ENCODE peak calls at places on chromosomes 3 and 15, in four cellular contexts. One of them, this sample, is unnamed.

GRCh38 chr3:130081371-130081881 is at the start of gene ALG1L2:
- DNase-seq in astrocyte: no peak
- DNase-seq in cardiac fibroblast: no peak
- DNase-seq in IMR-90: no peak
- DNase-seq in this sample: no peak

GRCh38 chr3:161510510-161511260 is 14.1 kb downstream of the OTOL1 start:
- DNase-seq in cardiac fibroblast: no peak
- DNase-seq in astrocyte: no peak
- DNase-seq in IMR-90: no peak
- DNase-seq in this sample: no peak

GRCh38 chr3:176430244-176430893 is 766.9 kb downstream of the TBL1XR1 start:
- DNase-seq in cardiac fibroblast: peak; percentile 71
- DNase-seq in astrocyte: peak; percentile 39
- DNase-seq in IMR-90: peak; percentile 76
- DNase-seq in this sample: peak; percentile 38

GRCh38 chr15:87154771-87155170 is 1075.1 kb downstream of the AGBL1 start:
- DNase-seq in cardiac fibroblast: peak; percentile 91
- DNase-seq in astrocyte: peak; percentile 92
- DNase-seq in IMR-90: peak; percentile 52
- DNase-seq in this sample: peak; percentile 88

GRCh38 chr3:106711650-106712049 is 665.6 kb upstream of the CCDC54 start:
- DNase-seq in astrocyte: peak; percentile 88
- DNase-seq in IMR-90: peak; percentile 78
- DNase-seq in cardiac fibroblast: peak; percentile 42
- DNase-seq in this sample: peak; percentile 31

GRCh38 chr3:195236076-195236798 is 34.7 kb downstream of the XXYLT1 start:
- DNase-seq in cardiac fibroblast: no peak
- DNase-seq in IMR-90: no peak
- DNase-seq in astrocyte: no peak
- DNase-seq in this sample: no peak

GRCh38 chr15:42154576-42155355 is 1.7 kb downstream of the PLA2G4F start:
- DNase-seq in astrocyte: no peak
- DNase-seq in IMR-90: no peak
- DNase-seq in cardiac fibroblast: no peak
- DNase-seq in this sample: no peak

GRCh38 chr3:117036259-117036799 is 326.8 kb downstream of the TUSC7 start:
- DNase-seq in astrocyte: peak; percentile 47
- DNase-seq in cardiac fibroblast: peak; percentile 95
- DNase-seq in IMR-90: peak; percentile 81
- DNase-seq in this sample: peak; percentile 61

GRCh38 chr3:29137601-29138000 is 143.3 kb upstream of the RBMS3 start:
- DNase-seq in IMR-90: no peak
- DNase-seq in astrocyte: no peak
- DNase-seq in cardiac fibroblast: no peak
- DNase-seq in this sample: no peak

GRCh38 chr15:88918738-88919137 is 5.6 kb upstream of the MFGE8 start:
- DNase-seq in IMR-90: peak; percentile 99
- DNase-seq in astrocyte: peak; percentile 99
- DNase-seq in cardiac fibroblast: peak; percentile 99
- DNase-seq in this sample: peak; percentile 99

GRCh38 chr3:134058728-134059601 is 29.2 kb upstream of the SLCO2A1 start:
- DNase-seq in cardiac fibroblast: no peak
- DNase-seq in IMR-90: no peak
- DNase-seq in astrocyte: no peak
- DNase-seq in this sample: no peak

DNA sequence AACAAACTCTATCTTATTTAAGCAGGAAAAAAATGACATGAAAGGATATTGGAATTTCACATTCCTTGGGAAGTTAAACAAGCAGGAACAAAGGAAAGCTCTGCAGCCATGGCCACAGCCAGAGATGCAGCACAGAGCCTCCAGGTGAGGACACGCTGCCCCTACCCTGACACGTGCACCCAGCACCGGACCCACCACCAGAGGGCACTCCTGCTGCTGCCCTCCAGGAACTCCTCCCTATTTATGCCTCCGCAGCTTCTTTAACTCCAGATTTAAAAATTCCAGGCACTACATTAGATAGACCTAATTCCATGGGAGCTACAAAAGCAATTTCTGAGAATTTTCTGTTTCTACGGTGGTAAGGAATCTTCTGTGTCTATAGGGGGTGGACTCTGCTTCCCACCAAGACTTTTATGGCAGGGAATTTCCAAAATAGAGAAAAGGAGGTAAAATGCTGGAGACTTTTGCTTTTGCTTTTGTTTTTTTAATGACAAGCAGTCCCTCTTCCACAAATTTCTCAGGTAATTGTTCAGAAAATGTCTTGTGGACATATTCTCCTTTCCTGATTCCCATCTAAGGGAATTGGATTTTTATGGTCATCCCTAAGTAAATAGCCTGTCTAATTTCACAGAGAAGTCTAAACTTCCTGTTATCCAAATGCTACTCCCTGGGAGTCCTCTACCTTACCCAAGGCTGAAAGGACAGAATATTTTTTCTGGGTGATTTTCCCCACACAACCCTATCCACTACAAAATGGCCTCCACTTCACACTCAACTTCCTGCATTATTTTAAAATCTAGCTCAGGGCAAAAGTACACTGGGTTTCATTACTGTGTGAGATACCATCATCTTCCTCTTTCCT is 77.3 kb upstream of the ABI3BP start:
- DNase-seq in cardiac fibroblast: peak; percentile 56
- DNase-seq in IMR-90: no peak
- DNase-seq in astrocyte: no peak
- DNase-seq in this sample: no peak
- H3K4me3 ChIP-seq in cardiac fibroblast: no peak overlapping the region
- H3K4me3 ChIP-seq in IMR-90: no peak overlapping the region
- H3K4me3 ChIP-seq in astrocyte: no peak overlapping the region
- H3K4me3 ChIP-seq in this sample: no peak overlapping the region

GRCh38 chr3:14402304-14402811 is at the start of gene SLC6A6:
- DNase-seq in cardiac fibroblast: peak; percentile 93
- DNase-seq in astrocyte: peak; percentile 93
- DNase-seq in IMR-90: peak; percentile 93
- DNase-seq in this sample: peak; percentile 52
- TF ChIP-seq CTCF in cardiac fibroblast: peak; percentile 39
- TF ChIP-seq CTCF in astrocyte: no peak
- TF ChIP-seq CTCF in IMR-90: peak; percentile 36
- TF ChIP-seq CTCF in this sample: peak; percentile 41

GRCh38 chr3:122913539-122914100 is 113.9 kb downstream of the SEMA5B start:
- DNase-seq in astrocyte: no peak
- DNase-seq in IMR-90: no peak
- DNase-seq in cardiac fibroblast: no peak
- DNase-seq in this sample: no peak

GRCh38 chr3:122918576-122919290 is 108.8 kb downstream of the SEMA5B start:
- DNase-seq in astrocyte: peak; percentile 9
- DNase-seq in IMR-90: peak; percentile 24
- DNase-seq in cardiac fibroblast: peak; percentile 10
- DNase-seq in this sample: no peak

GRCh38 chr3:122915300-122916055 is 112.1 kb downstream of the SEMA5B start:
- DNase-seq in IMR-90: no peak
- DNase-seq in cardiac fibroblast: no peak
- DNase-seq in astrocyte: no peak
- DNase-seq in this sample: no peak

GRCh38 chr3:122916580-122916979 is 111.0 kb downstream of the SEMA5B start:
- DNase-seq in IMR-90: no peak
- DNase-seq in astrocyte: no peak
- DNase-seq in cardiac fibroblast: no peak
- DNase-seq in this sample: no peak

GRCh38 chr3:122916084-122916483 is 111.5 kb downstream of the SEMA5B start:
- DNase-seq in astrocyte: no peak
- DNase-seq in cardiac fibroblast: no peak
- DNase-seq in IMR-90: no peak
- DNase-seq in this sample: no peak
- H3K4me3 ChIP-seq in astrocyte: no peak overlapping the region
- H3K4me3 ChIP-seq in cardiac fibroblast: no peak overlapping the region
- H3K4me3 ChIP-seq in IMR-90: no peak overlapping the region
- H3K4me3 ChIP-seq in this sample: no peak overlapping the region

GRCh38 chr3:136752327-136753111 is at the start of gene STAG1:
- DNase-seq in IMR-90: peak; percentile 98
- DNase-seq in astrocyte: peak; percentile 92
- DNase-seq in cardiac fibroblast: peak; percentile 98
- DNase-seq in this sample: peak; percentile 76

GRCh38 chr3:136755192-136755591 is 3.0 kb upstream of the STAG1 start:
- DNase-seq in cardiac fibroblast: no peak
- DNase-seq in astrocyte: no peak
- DNase-seq in IMR-90: no peak
- DNase-seq in this sample: no peak

GRCh38 chr3:136752046-136752326 is 192 bp downstream of the STAG1 start:
- DNase-seq in IMR-90: no peak
- DNase-seq in astrocyte: no peak
- DNase-seq in cardiac fibroblast: no peak
- DNase-seq in this sample: no peak

GRCh38 chr3:136751259-136752045 is 726 bp downstream of the STAG1 start:
- DNase-seq in IMR-90: peak; percentile 73
- DNase-seq in astrocyte: peak; percentile 61
- DNase-seq in cardiac fibroblast: peak; percentile 82
- DNase-seq in this sample: peak; percentile 19

GRCh38 chr3:136753112-136753939 is 1.1 kb upstream of the STAG1 start:
- DNase-seq in IMR-90: no peak
- DNase-seq in astrocyte: no peak
- DNase-seq in cardiac fibroblast: no peak
- DNase-seq in this sample: no peak
- TF ChIP-seq CTCF in IMR-90: peak; percentile 37
- TF ChIP-seq CTCF in astrocyte: no peak
- TF ChIP-seq CTCF in cardiac fibroblast: no peak
- TF ChIP-seq CTCF in this sample: peak; percentile 24

DNA sequence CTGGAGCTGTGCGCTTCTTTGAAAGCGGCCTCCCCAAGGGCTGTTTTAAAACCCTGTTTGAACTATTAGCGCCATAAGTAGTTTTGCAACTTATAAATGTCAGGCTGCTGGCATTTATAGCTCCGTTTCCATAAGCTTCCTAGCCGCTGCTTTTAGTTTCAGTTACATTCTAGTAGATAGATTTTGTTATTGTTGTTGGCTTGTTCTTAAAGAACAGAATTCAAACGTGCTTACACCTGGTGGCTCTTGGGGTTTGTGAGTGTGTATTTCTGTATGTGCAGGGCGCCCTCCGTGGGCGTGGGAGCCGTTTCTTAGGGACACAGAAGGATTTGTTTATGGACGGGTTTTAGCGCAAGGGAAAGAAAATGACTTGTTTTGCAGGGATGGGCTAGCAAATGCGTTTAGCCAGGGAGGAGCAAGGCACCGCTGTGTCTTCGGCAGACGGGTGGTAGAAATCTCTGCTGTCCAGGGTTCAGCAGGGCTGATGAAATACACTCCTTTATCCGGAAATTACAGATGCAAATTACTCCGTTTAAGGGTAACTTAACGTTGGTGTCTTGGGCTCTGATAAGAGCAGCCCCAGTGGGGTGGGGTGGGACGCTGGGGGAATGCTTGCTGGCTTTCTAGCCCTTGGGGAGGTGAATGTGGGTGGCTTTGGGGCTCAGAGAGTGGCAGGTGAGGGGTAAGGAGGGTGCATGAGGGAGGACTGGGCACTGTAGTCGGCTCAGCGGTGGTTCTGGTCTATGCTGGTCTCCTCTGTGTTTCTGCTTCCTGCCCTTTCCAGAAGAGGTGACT is 701 bp downstream of the SV2B start:
- DNase-seq in cardiac fibroblast: peak; percentile 27
- DNase-seq in astrocyte: no peak
- DNase-seq in IMR-90: peak; percentile 7
- DNase-seq in this sample: no peak
- H3K4me3 ChIP-seq in cardiac fibroblast: peak overlapping the region; percentile 37
- H3K4me3 ChIP-seq in astrocyte: peak overlapping the region; percentile 57
- H3K4me3 ChIP-seq in IMR-90: peak overlapping the region; percentile 37
- H3K4me3 ChIP-seq in this sample: peak overlapping the region; percentile 42

DNA sequence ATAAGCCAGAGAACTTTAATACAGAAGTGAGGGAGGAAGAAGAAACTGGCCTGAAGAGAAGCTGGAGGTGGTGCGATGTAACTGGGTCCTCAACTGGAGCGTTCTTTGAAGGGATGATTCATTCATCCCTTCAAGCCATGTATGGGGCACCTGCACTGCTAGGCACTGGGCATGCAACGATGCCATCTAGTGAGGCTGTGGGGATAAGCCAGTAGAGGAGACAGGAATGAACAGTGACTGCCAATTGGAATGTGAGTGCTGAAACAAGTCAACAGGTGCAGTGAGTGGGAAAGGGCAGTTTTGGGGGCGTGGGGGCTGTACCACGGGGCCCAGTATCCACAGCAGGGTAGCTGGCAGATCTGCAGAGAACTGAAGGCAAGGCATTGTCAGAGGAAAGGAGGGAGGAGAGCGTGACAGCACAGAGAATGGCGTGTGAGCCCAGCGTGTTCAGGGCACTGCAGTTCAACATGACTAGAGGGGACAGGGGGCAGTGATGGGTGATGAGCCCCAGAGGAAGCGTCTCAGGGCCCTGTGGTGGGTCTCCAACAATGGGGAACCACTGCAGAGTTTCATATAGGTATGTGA is 3.8 kb upstream of the KIF23 start:
- DNase-seq in cardiac fibroblast: peak; percentile 32
- DNase-seq in astrocyte: no peak
- DNase-seq in IMR-90: peak; percentile 31
- DNase-seq in this sample: no peak
- TF ChIP-seq CTCF in cardiac fibroblast: peak; percentile 20
- TF ChIP-seq CTCF in astrocyte: peak; percentile 15
- TF ChIP-seq CTCF in IMR-90: peak; percentile 45
- TF ChIP-seq CTCF in this sample: peak; percentile 37

DNA sequence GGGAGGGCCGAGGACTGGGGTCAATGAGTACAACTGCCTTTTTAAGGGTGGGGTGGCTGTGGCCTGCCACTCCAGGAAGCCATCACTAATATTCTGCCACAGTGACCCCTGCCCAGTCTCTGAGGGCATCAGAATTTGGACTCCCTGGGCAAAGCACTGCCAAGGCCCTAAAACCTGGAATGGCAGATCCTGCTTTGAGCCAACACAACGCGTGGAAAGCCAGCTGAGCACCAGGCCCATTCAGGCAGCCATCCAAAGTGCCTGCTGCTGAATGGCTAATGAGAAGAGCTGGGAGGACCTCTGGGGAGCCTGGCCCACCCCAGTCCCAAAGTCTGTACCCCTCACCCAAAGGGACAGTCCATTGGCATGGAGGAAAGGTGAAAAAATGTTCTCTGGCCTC is 5.0 kb downstream of the TWF2 start:
- DNase-seq in astrocyte: no peak
- DNase-seq in IMR-90: no peak
- DNase-seq in cardiac fibroblast: no peak
- DNase-seq in this sample: no peak
- H3K4me3 ChIP-seq in astrocyte: no peak overlapping the region
- H3K4me3 ChIP-seq in IMR-90: no peak overlapping the region
- H3K4me3 ChIP-seq in cardiac fibroblast: no peak overlapping the region
- H3K4me3 ChIP-seq in this sample: no peak overlapping the region

This sample was measured in AG04449.